ENCODE peak calls at places on chromosomes 12 and 14, in five cellular contexts. T is body of pancreas, D is upper lobe of right lung, Y is heart left ventricle, P is cardiac muscle cell. L is an unnamed sample.

GRCh38 chr14:22303589-22304195 is 285.3 kb downstream of the DAD1 start:
- DNase-seq in Y (no peak), T (no peak), P (peak), D (no peak), L (no peak)

GRCh38 chr12:94710933-94711332 is 60.6 kb upstream of the TMCC3 start:
- DNase-seq in P (peak), T (peak), Y (no peak), D (no peak), L (no peak)

GRCh38 chr12:81598205-81598604 is 160.9 kb downstream of the PPFIA2 start:
- DNase-seq in T (no peak), P (peak), Y (no peak), D (no peak), L (no peak)

GRCh38 chr12:52969828-52970569 is 21.1 kb downstream of the KRT18 start:
- DNase-seq in T (peak), D (no peak), Y (peak), P (no peak), L (no peak)

GRCh38 chr14:105028251-105028927 is 7.5 kb upstream of the CDCA4 start:
- DNase-seq in P (no peak), D (no peak), T (peak), Y (no peak), L (no peak)

GRCh38 chr12:34389378-34390170 is 367.3 kb downstream of the ALG10 start:
- DNase-seq in T (no peak), P (no peak), D (peak), Y (peak), L (no peak)

GRCh38 chr14:55780156-55780946 is 200.3 kb downstream of the KTN1 start:
- DNase-seq in T (peak), D (no peak), P (peak), Y (no peak), L (no peak)

GRCh38 chr14:69612759-69613145 is 1.4 kb downstream of the SUSD6 start:
- DNase-seq in P (no peak), T (no peak), Y (no peak), D (no peak), L (no peak)

GRCh38 chr14:79136437-79137430 is 966.6 kb downstream of the NRXN3 start:
- DNase-seq in T (no peak), P (no peak), D (no peak), Y (no peak), L (no peak)

GRCh38 chr12:82740129-82741000 is 53.7 kb downstream of the TMTC2 start:
- DNase-seq in D (no peak), P (no peak), T (no peak), Y (no peak), L (peak)

GRCh38 chr12:2301531-2302461 is 249.0 kb downstream of the CACNA1C start:
- DNase-seq in Y (no peak), T (no peak), D (no peak), P (no peak), L (no peak)

GRCh38 chr14:100531152-100531551 is 56.1 kb downstream of the BEGAIN start:
- DNase-seq in P (no peak), T (no peak), Y (peak), D (peak), L (no peak)

GRCh38 chr12:92968201-92968813 is 39.2 kb upstream of the EEA1 start:
- DNase-seq in D (no peak), P (no peak), T (no peak), Y (no peak), L (peak)

GRCh38 chr12:115000038-115000437 is 316.1 kb upstream of the TBX3 start:
- DNase-seq in P (peak), T (no peak), D (no peak), Y (no peak), L (no peak)

GRCh38 chr14:76908834-76909233 is 82.6 kb downstream of the LRRC74A start:
- DNase-seq in P (no peak), T (peak), D (no peak), Y (no peak), L (no peak)

GRCh38 chr12:57888407-57889157 is 42.1 kb upstream of the CTDSP2 start:
- DNase-seq in T (no peak), D (peak), Y (no peak), P (no peak), L (no peak)

GRCh38 chr14:75254901-75255300 is 23.7 kb upstream of the FOS start:
- DNase-seq in P (no peak), D (peak), Y (no peak), T (no peak), L (no peak)

GRCh38 chr12:6538420-6539275 is 4.3 kb downstream of the GAPDH start:
- DNase-seq in D (no peak), T (no peak), P (no peak), Y (no peak), L (no peak)

GRCh38 chr12:62703011-62703380 is 232.0 kb downstream of the PPM1H start:
- DNase-seq in Y (no peak), P (no peak), D (no peak), T (no peak), L (peak)

GRCh38 chr12:3342051-3342450 is 149.0 kb upstream of the PRMT8 start:
- DNase-seq in P (peak), T (peak), Y (no peak), D (no peak), L (no peak)

GRCh38 chr12:124953689-124954405 is 35.1 kb downstream of the DHX37 start:
- DNase-seq in Y (no peak), P (no peak), T (no peak), D (no peak), L (no peak)

DNA sequence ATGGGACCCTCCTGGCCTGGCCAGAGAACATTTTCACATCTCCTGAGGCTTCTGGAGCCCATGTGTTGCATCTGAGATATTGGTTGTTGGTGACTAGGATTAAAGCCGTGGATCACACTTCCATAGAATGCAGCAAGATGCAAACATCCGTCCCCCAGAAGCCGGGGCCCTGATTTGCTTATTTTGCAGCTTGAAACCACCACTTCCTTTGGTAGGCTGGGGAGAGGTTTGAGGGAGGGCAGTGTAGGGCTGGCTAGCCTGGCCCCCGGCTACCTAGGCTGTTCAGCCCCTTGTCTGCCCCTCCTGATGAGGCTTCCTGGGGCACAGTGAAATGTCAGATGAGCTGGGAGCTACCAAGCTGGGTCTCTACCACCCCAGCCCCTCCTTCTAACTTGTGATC is 209.7 kb upstream of the PWP1 start:
- DNase-seq in D (no peak), Y (no peak), T (no peak), P (no peak), L (no peak)
- H3K27ac ChIP-seq in D (no peak), Y (no peak), T (no peak), P (no peak), L (no peak)

GRCh38 chr12:4824415-4824814 is 85.3 kb upstream of the KCNA1 start:
- DNase-seq in D (no peak), P (no peak), Y (no peak), T (no peak), L (no peak)
- H3K4me3 ChIP-seq in D (no peak), P (no peak), Y (no peak), T (no peak), L (no peak)

GRCh38 chr14:91350483-91350812 is 67.2 kb downstream of the CCDC88C start:
- DNase-seq in Y (no peak), T (no peak), P (no peak), D (no peak), L (no peak)
- H3K27ac ChIP-seq in Y (no peak), T (no peak), P (no peak), D (peak), L (no peak)

GRCh38 chr12:117064596-117064995 is 34.6 kb downstream of the TESC start:
- DNase-seq in Y (no peak), P (no peak), T (no peak), D (no peak), L (no peak)
- H3K4me3 ChIP-seq in Y (no peak), P (no peak), T (no peak), D (no peak), L (no peak)

GRCh38 chr12:120199025-120199424 is 1.9 kb downstream of the RPLP0 start:
- DNase-seq in T (no peak), D (no peak), P (no peak), Y (no peak), L (no peak)
- H3K27ac ChIP-seq in T (no peak), D (no peak), P (peak), Y (peak), L (peak)

GRCh38 chr12:75209782-75210138 is at the start of gene KCNC2:
- DNase-seq in D (no peak), T (no peak), P (no peak), Y (no peak), L (no peak)
- H3K4me3 ChIP-seq in D (no peak), T (no peak), P (peak), Y (no peak), L (no peak)

GRCh38 chr12:127570387-127570786 is 696.6 kb upstream of the TMEM132C start:
- DNase-seq in D (no peak), Y (no peak), P (no peak), T (no peak), L (no peak)

GRCh38 chr12:127560041-127560478 is 706.9 kb upstream of the TMEM132C start:
- DNase-seq in Y (no peak), T (no peak), P (no peak), D (no peak), L (no peak)

GRCh38 chr12:127562781-127563180 is 704.2 kb upstream of the TMEM132C start:
- DNase-seq in Y (no peak), D (no peak), P (no peak), T (no peak), L (no peak)

GRCh38 chr12:127567531-127567930 is 699.4 kb upstream of the TMEM132C start:
- DNase-seq in Y (no peak), T (no peak), P (no peak), D (no peak), L (no peak)

GRCh38 chr12:127565241-127565640 is 701.7 kb upstream of the TMEM132C start:
- DNase-seq in P (no peak), D (no peak), T (no peak), Y (no peak), L (no peak)
- H3K27ac ChIP-seq in P (no peak), D (no peak), T (no peak), Y (no peak), L (no peak)

DNA sequence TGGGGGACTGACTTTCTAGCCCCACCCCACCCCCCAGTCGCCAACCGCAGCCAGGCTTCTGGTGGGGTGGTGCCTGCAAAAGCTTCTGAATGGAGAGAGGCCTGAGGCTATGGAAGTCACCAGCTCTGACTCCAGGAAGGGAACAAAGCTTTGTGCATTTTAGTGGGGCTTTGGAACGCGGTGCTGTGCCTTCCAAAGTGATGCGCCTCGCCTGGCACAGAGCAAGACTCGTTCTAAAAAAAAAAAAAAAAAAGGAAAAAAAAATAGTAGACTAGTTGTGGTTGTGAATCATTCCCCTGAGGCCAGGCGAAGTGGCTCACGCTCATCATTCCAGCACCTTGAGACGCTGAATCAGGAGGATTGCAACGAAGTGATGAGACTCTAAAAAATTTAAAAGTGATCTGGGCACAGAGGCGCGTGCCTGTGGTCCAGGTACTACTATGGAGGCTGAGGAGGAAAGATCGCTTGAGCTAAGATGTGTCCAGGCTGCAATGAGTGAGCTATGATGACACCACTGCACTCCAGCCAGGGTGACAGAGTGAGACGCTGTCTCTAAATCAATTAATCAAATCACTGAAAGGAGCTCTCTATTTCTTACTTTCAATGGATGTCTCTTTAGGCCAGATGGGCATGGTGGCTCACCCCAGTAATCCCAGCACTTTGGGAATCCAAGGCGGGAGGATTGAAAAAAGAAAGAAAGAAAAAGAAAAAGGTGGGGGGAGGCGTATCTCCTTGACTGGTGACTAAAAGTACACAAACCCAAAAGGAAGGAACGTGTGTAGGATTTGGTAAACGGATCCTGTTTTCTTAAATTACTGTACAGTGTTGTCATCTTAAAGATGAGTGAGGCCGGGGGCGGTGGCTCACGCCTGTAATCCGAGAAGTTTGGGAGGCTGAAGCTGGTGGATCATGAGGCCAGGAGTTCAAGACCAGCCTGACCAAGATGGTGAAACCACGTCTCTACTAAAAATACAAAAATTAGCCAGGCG is 259.6 kb upstream of the ALG10B start:
- DNase-seq in P (no peak), D (no peak), Y (no peak), T (no peak), L (no peak)
- H3K4me3 ChIP-seq in P (no peak), D (no peak), Y (no peak), T (no peak), L (no peak)

GRCh38 chr12:50788562-50788961 is 24.7 kb downstream of the ATF1 start:
- DNase-seq in T (no peak), P (no peak), Y (no peak), D (no peak), L (no peak)
- H3K27ac ChIP-seq in T (no peak), P (no peak), Y (no peak), D (no peak), L (no peak)